ENCODE peak calls at places on chromosomes 2 and 18, in nine cellular contexts. E is right atrium auricular region, V is lower leg skin, M is brain microvascular endothelial cell, O is GM06990, T is pancreas, X is H7, R is psoas muscle, H is heart right ventricle. A is an unnamed sample.
A peak's percentile ranks its signal among the peaks of the same experiment; 100 is the strongest.

GRCh38 chr18:76657428-76657827 is 162.4 kb upstream of the ZNF516 start:
- DNase-seq in E (no peak), V (no peak), M (no peak), O (no peak), T (no peak), X (no peak), R (no peak), H (no peak), A (no peak)

GRCh38 chr2:241963223-241963622 is 93.7 kb downstream of the RTP5 start:
- DNase-seq in E (no peak), V (no peak), M (no peak), O (no peak), T (no peak), X (no peak), R (no peak), H (no peak), A (no peak)

GRCh38 chr18:12109836-12110235 is 16.2 kb downstream of the ANKRD62 start:
- DNase-seq in E (no peak), V (no peak), M (no peak), O (no peak), T (no peak), X (no peak), R (no peak), H (no peak), A (no peak)

GRCh38 chr2:9144617-9145016 is 62.0 kb upstream of the ASAP2 start:
- DNase-seq in E (no peak), V (no peak), M (no peak), O (no peak), T (no peak), X (no peak), R (no peak), H (no peak), A (no peak)

GRCh38 chr2:23379220-23379695 is 5.7 kb upstream of the KLHL29 start:
- DNase-seq in E (no peak), V (no peak), M (no peak), O (peak; percentile 60), T (no peak), X (no peak), R (no peak), H (no peak), A (no peak)

GRCh38 chr2:217928324-217929293 is 74.2 kb downstream of the TNS1 start:
- DNase-seq in E (no peak), V (no peak), M (no peak), O (no peak), T (no peak), X (no peak), R (peak; percentile 46), H (no peak), A (no peak)

GRCh38 chr2:8447610-8448221 is 234.1 kb upstream of the ID2 start:
- DNase-seq in E (peak; percentile 44), V (no peak), M (peak; percentile 29), O (no peak), T (no peak), X (no peak), R (no peak), H (no peak), A (no peak)

GRCh38 chr2:152375174-152375573 is 40.2 kb downstream of the FMNL2 start:
- DNase-seq in E (no peak), V (no peak), M (no peak), O (no peak), T (no peak), X (no peak), R (no peak), H (no peak), A (no peak)

GRCh38 chr2:42052702-42053481 is 5.1 kb downstream of the PKDCC start:
- DNase-seq in E (no peak), V (no peak), M (peak; percentile 45), O (no peak), T (no peak), X (peak; percentile 56), R (no peak), H (no peak), A (no peak)

GRCh38 chr2:3639015-3639630 is 18.9 kb upstream of the ALLC start:
- DNase-seq in E (no peak), V (no peak), M (no peak), O (no peak), T (no peak), X (peak; percentile 19), R (no peak), H (no peak), A (no peak)

GRCh38 chr2:168160897-168161296 is 86.5 kb downstream of the STK39 start:
- DNase-seq in E (no peak), V (no peak), M (no peak), O (no peak), T (no peak), X (peak; percentile 37), R (no peak), H (no peak), A (no peak)

DNA sequence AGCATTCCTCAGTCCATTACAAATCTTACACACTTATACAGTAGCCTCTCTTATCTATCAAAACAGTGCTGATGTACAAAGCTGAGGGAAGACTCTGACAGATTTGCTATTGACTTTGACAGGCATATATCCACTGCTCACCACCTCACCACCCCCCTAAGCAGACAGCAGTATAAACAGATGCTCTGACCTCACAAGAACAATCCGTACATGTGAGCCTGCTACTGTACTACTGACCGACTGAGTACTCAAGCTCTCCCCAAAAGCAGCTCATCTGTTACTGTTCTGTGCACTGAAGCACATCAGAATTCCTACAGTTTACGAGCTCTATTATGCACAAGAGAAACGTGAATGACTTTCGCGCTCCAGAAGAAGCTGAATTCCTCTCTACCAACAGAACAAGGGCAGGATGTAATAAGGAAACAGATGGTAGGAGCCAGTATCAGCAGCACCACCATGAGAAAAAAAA is 95.6 kb upstream of the PDE1A start:
- DNase-seq in E (no peak), V (no peak), M (no peak), O (no peak), T (no peak), X (no peak), R (no peak), H (no peak), A (no peak)
- H3K4me3 ChIP-seq in E (peak overlapping the region; percentile 21), V (no peak overlapping the region), M (no peak overlapping the region), O (no peak overlapping the region), T (no peak overlapping the region), X (no peak overlapping the region), R (peak overlapping the region; percentile 12), H (no peak overlapping the region), A (no peak overlapping the region)

GRCh38 chr2:165634855-165635254 is 159.2 kb downstream of the GALNT3 start:
- DNase-seq in E (no peak), V (no peak), M (peak; percentile 61), O (no peak), T (no peak), X (peak; percentile 22), R (no peak), H (peak; percentile 38), A (peak; percentile 40)

GRCh38 chr2:165632594-165632993 is 161.5 kb downstream of the GALNT3 start:
- DNase-seq in E (no peak), V (no peak), M (no peak), O (no peak), T (no peak), X (no peak), R (no peak), H (no peak), A (no peak)

GRCh38 chr2:165634282-165634681 is 159.8 kb downstream of the GALNT3 start:
- DNase-seq in E (no peak), V (no peak), M (no peak), O (no peak), T (no peak), X (no peak), R (no peak), H (no peak), A (no peak)

GRCh38 chr2:165635532-165635931 is 158.5 kb downstream of the GALNT3 start:
- DNase-seq in E (no peak), V (no peak), M (no peak), O (no peak), T (no peak), X (no peak), R (no peak), H (no peak), A (no peak)

DNA sequence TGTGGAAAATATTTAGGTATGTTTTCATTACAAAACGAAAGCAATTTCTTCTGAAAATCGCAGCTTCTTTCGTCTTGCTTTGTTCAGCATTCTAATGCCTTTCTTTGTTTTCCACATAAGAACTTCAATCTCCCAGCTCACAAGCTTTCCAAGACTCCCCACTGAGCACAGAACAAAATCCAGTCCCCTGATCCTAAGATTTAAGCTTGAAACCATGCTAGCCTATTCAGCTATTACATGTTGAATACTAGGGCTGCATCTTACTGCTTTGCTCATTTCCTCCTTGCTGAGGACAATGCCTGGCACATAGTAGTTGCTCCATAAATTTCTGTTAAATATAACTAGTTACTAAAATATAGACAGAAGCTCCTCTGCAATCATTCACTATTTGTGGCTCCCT is 160.6 kb downstream of the GALNT3 start:
- DNase-seq in E (no peak), V (no peak), M (no peak), O (no peak), T (no peak), X (peak; percentile 17), R (no peak), H (no peak), A (no peak)
- H3K4me3 ChIP-seq in E (no peak overlapping the region), V (no peak overlapping the region), M (no peak overlapping the region), O (no peak overlapping the region), T (no peak overlapping the region), X (no peak overlapping the region), R (no peak overlapping the region), H (no peak overlapping the region), A (no peak overlapping the region)

DNA sequence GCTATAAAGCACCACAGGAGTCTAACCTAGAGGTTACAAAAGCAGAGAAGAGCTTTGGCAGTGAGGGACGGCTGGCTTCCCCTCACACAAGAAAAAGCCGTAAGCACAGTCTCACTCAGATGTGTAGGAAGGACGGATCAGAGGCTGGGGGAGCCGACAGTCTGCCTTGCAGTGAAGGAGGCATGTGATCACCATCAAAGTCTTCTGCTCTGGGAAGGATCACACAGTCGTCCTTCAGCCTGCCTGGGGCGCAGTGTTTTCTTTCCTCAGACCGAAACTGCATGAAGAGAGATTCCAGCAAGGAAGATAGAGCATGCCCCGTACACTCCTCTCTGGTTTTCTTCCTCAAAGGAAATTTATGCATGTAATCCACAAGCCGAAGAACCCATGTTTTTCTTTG is 24.1 kb downstream of the GATA6 start:
- DNase-seq in E (peak; percentile 65), V (no peak), M (peak; percentile 65), O (no peak), T (no peak), X (no peak), R (no peak), H (no peak), A (no peak)
- H3K4me3 ChIP-seq in E (peak overlapping the region; percentile 14), V (no peak overlapping the region), M (peak overlapping the region; percentile 6), O (no peak overlapping the region), T (no peak overlapping the region), X (no peak overlapping the region), R (no peak overlapping the region), H (no peak overlapping the region), A (no peak overlapping the region)

DNA sequence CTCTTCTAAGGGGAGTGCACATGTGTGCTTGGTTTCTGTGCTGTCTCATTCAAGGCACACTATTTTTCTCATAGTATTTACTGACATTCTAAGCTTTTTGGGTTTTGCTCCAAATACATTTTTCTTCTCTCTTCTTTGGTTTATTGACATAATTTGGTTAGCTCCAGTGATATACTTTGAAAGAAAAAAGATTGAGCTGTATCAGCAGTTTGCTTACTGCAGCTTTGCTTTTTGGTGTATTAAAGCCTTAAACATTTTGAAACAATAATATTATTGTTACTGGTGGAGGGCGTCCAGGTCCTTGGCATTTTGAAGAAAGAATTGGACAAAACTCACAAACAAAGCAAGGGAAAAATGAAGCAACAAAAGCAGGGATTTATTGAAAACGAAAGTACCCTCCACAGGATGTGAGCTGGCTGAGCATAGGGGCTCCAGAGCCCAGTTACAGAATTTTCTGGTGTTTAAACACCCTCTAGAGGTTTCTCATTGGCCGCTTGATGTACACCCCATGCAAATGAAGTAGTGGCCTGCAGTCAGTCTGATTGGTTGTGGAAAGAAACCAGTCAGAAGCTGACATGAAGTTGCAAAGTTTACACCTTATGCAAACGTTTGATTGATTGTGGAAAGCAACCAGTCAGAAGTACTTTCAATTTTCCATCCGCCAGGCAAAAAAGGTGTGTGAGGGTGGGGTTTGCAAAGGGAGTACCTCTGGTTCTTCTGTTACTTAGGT is 62.2 kb downstream of the VWA3B start:
- DNase-seq in E (no peak), V (no peak), M (peak; percentile 87), O (no peak), T (peak; percentile 53), X (no peak), R (no peak), H (peak; percentile 39), A (peak; percentile 35)
- H3K4me3 ChIP-seq in E (peak overlapping the region; percentile 17), V (no peak overlapping the region), M (peak overlapping the region; percentile 27), O (no peak overlapping the region), T (no peak overlapping the region), X (no peak overlapping the region), R (peak overlapping the region; percentile 3), H (no peak overlapping the region), A (peak overlapping the region; percentile 25)

A was measured in skeletal muscle cell.